ENCODE peak calls at places on chromosomes 13 and 19, in six cellular contexts. D, J, Z, L, B and H are unnamed samples.

GRCh38 chr13:96053003-96053703 is at the start of gene UGGT2:
- DNase-seq in Z (peak; percentile 94), B (peak; percentile 97), J (peak; percentile 87), L (peak; percentile 95), D (peak; percentile 97), H (peak; percentile 95)

GRCh38 chr13:83312194-83312593 is 570.1 kb downstream of the SLITRK1 start:
- DNase-seq in B (no peak), J (no peak), D (no peak), L (no peak), Z (peak; percentile 6), H (no peak)

GRCh38 chr19:23855676-23856075 is 59.0 kb upstream of the ZNF726 start:
- DNase-seq in Z (no peak), J (no peak), B (no peak), L (no peak), D (no peak), H (no peak)

GRCh38 chr13:25329706-25330105 is 28.3 kb downstream of the NUP58 start:
- DNase-seq in J (no peak), B (no peak), L (no peak), Z (peak; percentile 26), D (no peak), H (no peak)

GRCh38 chr13:71087006-71087405 is 780.0 kb downstream of the DACH1 start:
- DNase-seq in L (no peak), J (no peak), D (no peak), Z (no peak), B (no peak), H (no peak)

GRCh38 chr13:87661471-87661870 is 9.7 kb upstream of the SLITRK5 start:
- DNase-seq in L (no peak), Z (peak; percentile 4), D (no peak), J (no peak), B (no peak), H (no peak)

GRCh38 chr19:41540041-41540695 is 35.8 kb upstream of the CEACAM21 start:
- DNase-seq in Z (no peak), L (no peak), J (no peak), D (no peak), B (no peak), H (no peak)

GRCh38 chr13:113835461-113836274 is 28.2 kb downstream of the GAS6 start:
- DNase-seq in D (no peak), Z (peak; percentile 79), J (no peak), B (no peak), L (no peak), H (no peak)

GRCh38 chr19:6352381-6353165 is 8.8 kb upstream of the CLPP start:
- DNase-seq in J (no peak), L (no peak), Z (no peak), D (no peak), B (no peak), H (no peak)

GRCh38 chr13:27967736-27968315 is 1.3 kb downstream of the CDX2 start:
- DNase-seq in L (no peak), B (no peak), Z (no peak), D (peak; percentile 24), J (no peak), H (no peak)

GRCh38 chr13:22483276-22483675 is 697.5 kb upstream of the SGCG start:
- DNase-seq in L (no peak), D (no peak), J (no peak), B (no peak), Z (no peak), H (no peak)

GRCh38 chr19:17121736-17122293 is 46.2 kb downstream of the MYO9B start:
- DNase-seq in D (no peak), Z (peak; percentile 53), J (no peak), L (no peak), B (no peak), H (no peak)

GRCh38 chr19:17063412-17063811 is 11.8 kb downstream of the HAUS8 start:
- DNase-seq in Z (no peak), L (no peak), D (no peak), B (no peak), J (no peak), H (no peak)

GRCh38 chr13:72139192-72139591 is 272.2 kb upstream of the DACH1 start:
- DNase-seq in B (no peak), L (no peak), J (no peak), Z (no peak), D (no peak), H (no peak)

GRCh38 chr13:36193151-36193855 is 21.1 kb downstream of the SOHLH2 start:
- DNase-seq in L (no peak), J (no peak), D (no peak), Z (no peak), B (no peak), H (no peak)

GRCh38 chr13:40503026-40503425 is 163.4 kb downstream of the FOXO1 start:
- DNase-seq in L (no peak), B (no peak), D (no peak), J (no peak), Z (no peak), H (no peak)

GRCh38 chr19:17394891-17395415 is 957 bp upstream of the CCDC194 start:
- DNase-seq in Z (peak; percentile 53), L (peak; percentile 70), D (peak; percentile 58), B (peak; percentile 57), J (peak; percentile 40), H (peak; percentile 41)

GRCh38 chr13:91719033-91719432 is 320.6 kb downstream of the GPC5 start:
- DNase-seq in L (no peak), D (no peak), J (no peak), B (no peak), Z (peak; percentile 14), H (peak; percentile 28)

GRCh38 chr13:91721413-91721812 is 323.0 kb downstream of the GPC5 start:
- DNase-seq in L (no peak), D (no peak), J (no peak), Z (no peak), B (no peak), H (no peak)

GRCh38 chr13:91725646-91726045 is 327.2 kb downstream of the GPC5 start:
- DNase-seq in B (no peak), D (no peak), J (no peak), L (no peak), Z (no peak), H (no peak)

GRCh38 chr13:91724591-91724990 is 326.2 kb downstream of the GPC5 start:
- DNase-seq in L (no peak), Z (no peak), B (no peak), D (no peak), J (no peak), H (no peak)

DNA sequence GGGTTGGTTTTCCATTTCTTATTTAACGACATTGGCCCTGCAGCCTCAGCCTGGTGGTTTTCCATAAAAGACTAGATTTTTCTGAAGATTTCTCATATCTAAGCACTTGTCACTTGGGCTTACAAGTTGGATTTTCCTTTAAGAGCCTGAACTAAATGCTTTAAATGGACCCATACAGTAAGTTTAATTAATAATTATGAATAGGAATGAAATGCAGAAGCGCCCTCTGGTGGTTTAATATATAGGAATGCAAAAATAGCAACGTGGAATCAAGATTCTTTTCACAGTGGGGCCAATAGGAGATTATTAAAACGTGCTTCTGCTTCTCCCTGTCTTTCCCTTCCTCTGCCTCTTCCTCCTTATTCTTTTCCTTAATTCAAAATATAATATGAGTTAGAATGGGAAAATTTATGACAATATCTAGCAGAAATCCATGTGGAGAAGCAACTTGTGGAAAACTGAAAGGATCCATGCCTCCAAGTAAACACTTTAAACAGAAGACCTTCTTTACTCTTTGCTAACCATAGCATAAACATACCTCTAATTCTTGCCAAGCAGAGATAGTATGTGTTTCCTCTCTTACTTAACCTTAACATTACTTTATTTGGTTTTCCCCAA is 324.0 kb downstream of the GPC5 start:
- DNase-seq in L (no peak), J (no peak), D (no peak), B (no peak), Z (peak; percentile 18), H (no peak)
- TF ChIP-seq CTCF in L (no peak), J (peak; percentile 64), D (no peak), B (peak; percentile 67), Z (peak; percentile 58), H (peak; percentile 54)

GRCh38 chr19:38704488-38705026 is 39.7 kb downstream of the CAPN12 start:
- DNase-seq in D (no peak), Z (no peak), J (no peak), B (no peak), L (no peak), H (no peak)
- H3K27ac ChIP-seq in D (peak overlapping the region; percentile 88), Z (no peak overlapping the region), J (no peak overlapping the region), B (peak overlapping the region; percentile 78), L (peak overlapping the region; percentile 71), H (peak overlapping the region; percentile 75)

DNA sequence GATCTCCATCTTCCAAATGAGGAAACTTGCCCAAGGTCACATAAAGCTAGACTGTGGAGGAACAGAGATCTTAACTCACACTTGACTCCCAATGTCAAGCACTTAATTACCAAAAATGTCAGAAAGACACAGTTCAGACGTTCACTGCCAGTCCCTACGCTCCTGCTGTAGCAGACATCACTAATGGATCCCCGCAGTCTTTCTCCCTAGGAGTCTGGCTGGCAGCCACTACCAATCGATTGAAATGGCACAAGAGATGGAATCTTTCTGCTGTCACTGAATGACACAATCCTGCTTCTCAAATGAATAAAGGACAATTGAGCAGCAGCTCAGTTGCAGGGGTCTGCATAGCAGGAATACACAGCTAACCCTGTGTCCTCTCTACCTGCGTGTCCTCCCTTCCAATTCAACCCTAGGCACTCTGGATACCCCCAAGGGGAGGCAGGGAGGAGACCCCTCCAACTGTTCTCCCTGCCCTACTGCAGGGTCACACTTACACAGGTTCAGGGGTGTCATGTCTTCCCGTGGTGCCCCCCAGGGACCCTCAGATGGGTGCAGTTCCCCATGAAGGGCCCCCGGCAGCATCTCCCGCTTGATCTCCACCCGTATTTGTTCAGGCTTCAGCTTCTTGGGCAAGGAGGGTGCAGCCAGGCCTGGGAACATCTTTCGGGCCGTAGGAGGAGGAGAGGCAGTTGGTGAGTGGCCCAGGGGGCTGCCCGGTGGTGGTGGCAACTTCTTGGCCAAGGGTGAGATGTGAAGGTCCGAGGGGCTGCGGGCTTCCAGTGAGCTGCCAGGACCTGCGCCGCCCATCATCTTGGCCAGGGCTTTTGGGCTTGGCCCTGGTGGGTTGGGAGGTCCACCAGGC is 7.9 kb upstream of the AKAP8L start:
- DNase-seq in L (no peak), B (no peak), D (no peak), J (no peak), Z (no peak), H (no peak)
- TF ChIP-seq POLR2A in L (no peak), B (no peak), D (no peak), J (no peak), Z (no peak), H (no peak)

DNA sequence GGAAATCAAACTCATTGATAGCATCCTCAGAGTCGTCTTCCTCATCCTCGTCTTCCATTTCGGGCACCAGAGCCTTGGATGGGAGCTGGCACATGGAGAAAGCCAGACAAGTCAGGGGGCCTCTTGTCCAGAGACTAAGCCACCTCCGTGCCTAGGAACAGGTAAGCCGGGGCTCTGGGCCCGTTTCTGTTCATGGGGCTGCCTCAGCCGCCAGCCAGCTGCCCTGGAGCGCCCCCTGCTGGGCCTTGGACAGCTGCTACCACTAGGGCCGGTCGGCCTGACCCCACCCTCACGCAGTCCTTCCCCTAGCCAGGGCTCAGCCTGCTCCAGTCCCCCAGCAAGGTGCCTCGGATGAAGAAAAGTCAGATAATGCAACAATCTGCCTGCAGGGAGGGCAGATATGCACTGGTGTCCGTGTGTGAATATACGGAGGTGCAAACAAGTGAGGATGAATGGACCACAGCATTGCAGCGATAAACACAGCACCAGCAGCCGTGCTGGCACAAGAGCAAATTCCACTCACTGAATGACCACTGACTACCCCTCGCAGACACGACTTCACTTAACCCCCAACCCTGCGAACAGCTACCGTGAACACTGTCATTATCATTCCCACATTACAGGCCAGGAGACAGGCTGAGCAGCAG is 11.9 kb upstream of the PRKD2 start:
- DNase-seq in D (peak; percentile 82), J (no peak), Z (peak; percentile 44), B (peak; percentile 80), L (peak; percentile 75), H (peak; percentile 89)
- TF ChIP-seq CTCF in D (no peak), J (peak; percentile 82), Z (peak; percentile 85), B (peak; percentile 88), L (peak; percentile 91), H (peak; percentile 96)

GRCh38 chr19:36169084-36169760 is 17.0 kb upstream of the COX7A1 start:
- DNase-seq in B (peak; percentile 57), Z (no peak), L (no peak), D (peak; percentile 35), J (no peak), H (peak; percentile 44)
- H3K27ac ChIP-seq in B (peak overlapping the region; percentile 85), Z (no peak overlapping the region), L (peak overlapping the region; percentile 49), D (peak overlapping the region; percentile 77), J (no peak overlapping the region), H (peak overlapping the region; percentile 76)